ENCODE peak calls at places on chromosome 18, in ten cellular contexts. H, Y, L, F, I, W, E, T, S and G are unnamed samples. For H3K36me3, the result is how much of the 10 kb centered on the place peaks cover.

GRCh38 chr18:7021994-7022840 is 95.4 kb downstream of the LAMA1 start:
- DNase-seq in H (peak), Y (no peak), L (peak), F (no peak), I (no peak), W (peak), E (peak), T (peak), S (no peak), G (peak)

GRCh38 chr18:24875761-24876160 is 415.3 kb downstream of the HRH4 start:
- DNase-seq in H (no peak), Y (no peak), L (no peak), F (no peak), I (no peak), W (no peak), E (no peak), T (no peak), S (no peak), G (no peak)

GRCh38 chr18:37403100-37403781 is 162.4 kb downstream of the CELF4 start:
- DNase-seq in H (peak), Y (no peak), L (peak), F (no peak), I (peak), W (peak), E (no peak), T (peak), S (no peak), G (no peak)

GRCh38 chr18:51603111-51603510 is 405.6 kb upstream of the MEX3C start:
- DNase-seq in H (no peak), Y (no peak), L (no peak), F (no peak), I (no peak), W (no peak), E (no peak), T (no peak), S (no peak), G (no peak)

GRCh38 chr18:10965104-10965503 is 184.3 kb downstream of the PIEZO2 start:
- DNase-seq in H (peak), Y (no peak), L (no peak), F (no peak), I (no peak), W (no peak), E (no peak), T (no peak), S (no peak), G (no peak)

GRCh38 chr18:45498270-45498625 is 117.0 kb upstream of the SLC14A2 start:
- DNase-seq in H (no peak), Y (no peak), L (no peak), F (no peak), I (no peak), W (no peak), E (no peak), T (no peak), S (no peak), G (no peak)

GRCh38 chr18:5463390-5463789 is 80.4 kb downstream of the EPB41L3 start:
- DNase-seq in H (no peak), Y (no peak), L (peak), F (peak), I (peak), W (no peak), E (no peak), T (no peak), S (no peak), G (no peak)

GRCh38 chr18:48656582-48656981 is 117.8 kb downstream of the CTIF start:
- DNase-seq in H (no peak), Y (no peak), L (no peak), F (no peak), I (no peak), W (no peak), E (no peak), T (no peak), S (no peak), G (no peak)

GRCh38 chr18:63440219-63440618 is 17.9 kb upstream of the VPS4B start:
- DNase-seq in H (peak), Y (no peak), L (peak), F (no peak), I (peak), W (no peak), E (no peak), T (peak), S (no peak), G (peak)

GRCh38 chr18:48902856-48903601 is 47.7 kb downstream of the SMAD7 start:
- DNase-seq in H (peak), Y (no peak), L (peak), F (peak), I (peak), W (no peak), E (peak), T (no peak), S (no peak), G (no peak)

GRCh38 chr18:77151791-77152517 is 19.4 kb upstream of the MBP start:
- DNase-seq in H (no peak), Y (no peak), L (peak), F (no peak), I (no peak), W (no peak), E (no peak), T (no peak), S (no peak), G (no peak)

GRCh38 chr18:48831802-48832201 is 119.0 kb downstream of the SMAD7 start:
- DNase-seq in H (no peak), Y (no peak), L (no peak), F (no peak), I (no peak), W (no peak), E (no peak), T (no peak), S (no peak), G (no peak)

GRCh38 chr18:57423821-57424220 is 11.4 kb upstream of the ONECUT2 start:
- DNase-seq in H (no peak), Y (no peak), L (no peak), F (no peak), I (no peak), W (no peak), E (peak), T (no peak), S (no peak), G (no peak)

GRCh38 chr18:59865241-59865986 is 34.4 kb upstream of the PMAIP1 start:
- DNase-seq in H (no peak), Y (no peak), L (no peak), F (no peak), I (no peak), W (no peak), E (no peak), T (peak), S (no peak), G (no peak)

GRCh38 chr18:363327-364115 is 95.7 kb upstream of the THOC1 start:
- DNase-seq in H (peak), Y (no peak), L (no peak), F (peak), I (no peak), W (no peak), E (no peak), T (no peak), S (no peak), G (no peak)

GRCh38 chr18:27656167-27656778 is 471.2 kb upstream of the CHST9 start:
- DNase-seq in H (no peak), Y (no peak), L (no peak), F (no peak), I (no peak), W (no peak), E (no peak), T (peak), S (no peak), G (no peak)

GRCh38 chr18:64207818-64208217 is 58.9 kb upstream of the LINC00305 start:
- DNase-seq in H (no peak), Y (no peak), L (no peak), F (no peak), I (no peak), W (peak), E (no peak), T (no peak), S (no peak), G (no peak)

GRCh38 chr18:48536516-48536915 is 2.3 kb upstream of the CTIF start:
- DNase-seq in H (no peak), Y (no peak), L (no peak), F (no peak), I (no peak), W (no peak), E (no peak), T (no peak), S (no peak), G (no peak)

GRCh38 chr18:80170395-80171094 is 61.5 kb downstream of the ADNP2 start:
- DNase-seq in H (peak), Y (no peak), L (no peak), F (no peak), I (no peak), W (no peak), E (no peak), T (no peak), S (no peak), G (no peak)

GRCh38 chr18:54672846-54673475 is 81.9 kb downstream of the DYNAP start:
- DNase-seq in H (no peak), Y (no peak), L (no peak), F (no peak), I (no peak), W (no peak), E (no peak), T (peak), S (no peak), G (no peak)

GRCh38 chr18:48782381-48782841 is 168.4 kb downstream of the SMAD7 start:
- DNase-seq in H (peak), Y (no peak), L (peak), F (no peak), I (peak), W (no peak), E (no peak), T (no peak), S (no peak), G (no peak)

GRCh38 chr18:63588869-63589268 is 1.7 kb downstream of the SERPINB13 start:
- DNase-seq in H (peak), Y (no peak), L (no peak), F (no peak), I (no peak), W (no peak), E (no peak), T (no peak), S (no peak), G (no peak)

GRCh38 chr18:77479047-77479446 is 229.4 kb downstream of the GALR1 start:
- DNase-seq in H (no peak), Y (no peak), L (no peak), F (no peak), I (no peak), W (no peak), E (no peak), T (no peak), S (no peak), G (no peak)

GRCh38 chr18:23532848-23533247 is 29.5 kb downstream of the RMC1 start:
- DNase-seq in H (no peak), Y (no peak), L (no peak), F (no peak), I (no peak), W (no peak), E (no peak), T (no peak), S (no peak), G (no peak)

GRCh38 chr18:63859781-63860535 is 27.5 kb upstream of the SERPINB2 start:
- DNase-seq in H (no peak), Y (no peak), L (no peak), F (no peak), I (no peak), W (no peak), E (no peak), T (no peak), S (no peak), G (no peak)

GRCh38 chr18:29145993-29146539 is 969.1 kb upstream of the CDH2 start:
- DNase-seq in H (no peak), Y (no peak), L (no peak), F (no peak), I (no peak), W (no peak), E (no peak), T (no peak), S (no peak), G (peak)

GRCh38 chr18:944440-944839 is 39.8 kb downstream of the ADCYAP1 start:
- DNase-seq in H (peak), Y (no peak), L (no peak), F (no peak), I (no peak), W (no peak), E (no peak), T (peak), S (no peak), G (no peak)

GRCh38 chr18:48007955-48008701 is 77.7 kb upstream of the SMAD2 start:
- DNase-seq in H (peak), Y (peak), L (no peak), F (peak), I (peak), W (peak), E (peak), T (peak), S (peak), G (peak)

GRCh38 chr18:50460691-50461090 is 85.8 kb downstream of the SKA1 start:
- DNase-seq in H (no peak), Y (no peak), L (no peak), F (no peak), I (no peak), W (no peak), E (no peak), T (no peak), S (no peak), G (no peak)

GRCh38 chr18:5424903-5425302 is 118.9 kb downstream of the EPB41L3 start:
- DNase-seq in H (peak), Y (no peak), L (no peak), F (no peak), I (no peak), W (peak), E (peak), T (no peak), S (peak), G (no peak)

GRCh38 chr18:49111191-49111988 is 160.6 kb upstream of the SMAD7 start:
- DNase-seq in H (no peak), Y (no peak), L (no peak), F (no peak), I (no peak), W (no peak), E (peak), T (peak), S (no peak), G (peak)

DNA sequence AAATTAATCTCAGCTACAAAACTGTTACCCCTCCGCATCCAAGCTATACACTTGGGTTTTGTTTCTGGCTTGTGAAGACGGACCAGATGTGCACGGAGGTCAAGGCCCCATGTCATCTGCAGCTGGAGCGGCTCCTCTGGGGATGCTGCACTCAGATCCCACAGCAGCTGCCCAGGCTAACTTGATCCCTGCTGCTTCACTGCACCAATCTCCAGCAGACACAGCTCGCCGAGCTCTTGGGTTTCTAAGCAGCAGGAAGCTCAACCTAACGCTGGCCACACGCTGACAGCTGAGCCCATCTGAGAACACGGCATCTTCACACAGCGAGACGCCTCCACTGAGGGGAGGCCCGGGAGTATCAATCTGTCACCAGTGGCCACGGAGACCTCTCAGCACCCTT is 67.4 kb downstream of the EMILIN2 start:
- DNase-seq in H (no peak), Y (no peak), L (peak), F (no peak), I (peak), W (no peak), E (no peak), T (no peak), S (no peak), G (no peak)
- H3K4me3 ChIP-seq in H (no peak), Y (no peak), L (no peak), F (no peak), I (no peak), W (no peak), E (no peak), T (no peak), S (no peak), G (no peak)

GRCh38 chr18:9787126-9787525 is 79.0 kb downstream of the RAB31 start:
- DNase-seq in H (no peak), Y (no peak), L (no peak), F (no peak), I (no peak), W (no peak), E (no peak), T (peak), S (no peak), G (no peak)
- H3K36me3 ChIP-seq in H (under half), Y (under half), L (under half), F (under half), I (under half), W (under half), E (under half), T (under half), S (under half), G (under half)

GRCh38 chr18:75638597-75639467 is 211.3 kb upstream of the SMIM21 start:
- DNase-seq in H (no peak), Y (no peak), L (no peak), F (no peak), I (no peak), W (no peak), E (no peak), T (no peak), S (no peak), G (no peak)

GRCh38 chr18:75639468-75639831 is 211.9 kb upstream of the SMIM21 start:
- DNase-seq in H (no peak), Y (no peak), L (no peak), F (no peak), I (no peak), W (no peak), E (no peak), T (no peak), S (no peak), G (no peak)

GRCh38 chr18:75643083-75643482 is 215.6 kb upstream of the SMIM21 start:
- DNase-seq in H (no peak), Y (no peak), L (no peak), F (no peak), I (no peak), W (no peak), E (no peak), T (no peak), S (no peak), G (no peak)

GRCh38 chr18:75635096-75635495 is 207.6 kb upstream of the SMIM21 start:
- DNase-seq in H (no peak), Y (no peak), L (no peak), F (no peak), I (no peak), W (no peak), E (no peak), T (no peak), S (no peak), G (peak)

GRCh38 chr18:75638223-75638596 is 210.7 kb upstream of the SMIM21 start:
- DNase-seq in H (peak), Y (no peak), L (no peak), F (no peak), I (no peak), W (no peak), E (no peak), T (peak), S (no peak), G (no peak)
- H3K4me3 ChIP-seq in H (peak), Y (no peak), L (peak), F (peak), I (peak), W (no peak), E (no peak), T (no peak), S (no peak), G (no peak)

GRCh38 chr18:44135791-44136190 is 544.9 kb upstream of the SETBP1 start:
- DNase-seq in H (no peak), Y (no peak), L (no peak), F (no peak), I (no peak), W (no peak), E (no peak), T (no peak), S (no peak), G (no peak)
- H3K36me3 ChIP-seq in H (under half), Y (under half), L (under half), F (under half), I (under half), W (under half), E (under half), T (under half), S (under half), G (under half)

GRCh38 chr18:71105994-71106546 is 817.2 kb downstream of the SOCS6 start:
- DNase-seq in H (no peak), Y (no peak), L (no peak), F (no peak), I (no peak), W (no peak), E (no peak), T (no peak), S (no peak), G (no peak)
- H3K4me3 ChIP-seq in H (peak), Y (no peak), L (no peak), F (no peak), I (no peak), W (no peak), E (no peak), T (no peak), S (no peak), G (no peak)

GRCh38 chr18:74517236-74517630 is 17.1 kb upstream of the CNDP1 start:
- DNase-seq in H (no peak), Y (no peak), L (no peak), F (no peak), I (no peak), W (no peak), E (no peak), T (no peak), S (no peak), G (no peak)

GRCh38 chr18:74520096-74520833 is 14.0 kb upstream of the CNDP1 start:
- DNase-seq in H (no peak), Y (no peak), L (no peak), F (no peak), I (no peak), W (no peak), E (no peak), T (no peak), S (no peak), G (no peak)

GRCh38 chr18:74518456-74519315 is 15.6 kb upstream of the CNDP1 start:
- DNase-seq in H (no peak), Y (no peak), L (no peak), F (no peak), I (no peak), W (no peak), E (no peak), T (no peak), S (no peak), G (no peak)

GRCh38 chr18:74521068-74521725 is 13.1 kb upstream of the CNDP1 start:
- DNase-seq in H (no peak), Y (no peak), L (no peak), F (no peak), I (no peak), W (no peak), E (no peak), T (no peak), S (no peak), G (no peak)

DNA sequence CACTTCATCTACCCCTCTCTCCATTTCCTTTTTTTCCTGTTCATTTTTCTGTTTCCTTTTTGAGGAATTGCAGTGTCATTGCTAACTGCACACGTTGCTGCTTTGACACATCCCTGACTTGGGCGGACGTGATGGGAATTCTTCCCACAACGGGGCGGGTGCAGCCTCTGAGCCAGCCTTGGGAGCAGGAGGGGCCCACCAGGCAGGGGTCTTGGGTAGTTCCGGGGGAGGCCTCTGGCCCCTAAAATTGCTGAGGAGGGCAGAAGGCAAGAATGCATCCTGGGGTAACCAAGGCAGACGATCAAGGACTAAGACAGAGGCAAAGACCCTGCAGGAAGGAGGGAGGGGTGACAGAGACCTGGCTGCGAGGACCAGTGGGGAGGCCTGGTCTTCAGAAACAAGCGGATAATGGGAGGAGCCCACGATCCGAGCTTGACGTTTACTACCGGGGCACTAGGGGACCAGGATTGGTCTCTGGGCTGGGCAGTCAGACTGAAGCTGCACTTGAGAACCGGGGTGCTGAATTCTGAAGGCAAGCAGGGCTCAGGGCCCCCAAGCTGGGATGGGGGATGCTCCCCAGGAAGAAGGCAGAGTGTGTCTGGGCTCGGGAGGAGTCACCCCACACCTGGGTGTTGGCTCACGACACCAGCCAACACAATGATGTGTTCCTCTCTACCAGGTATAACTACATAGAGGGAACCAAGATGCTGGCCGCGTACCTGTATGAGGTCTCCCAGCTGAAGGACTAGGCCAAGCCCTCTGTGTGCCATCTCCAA is 14.8 kb upstream of the CNDP1 start:
- DNase-seq in H (no peak), Y (no peak), L (no peak), F (no peak), I (no peak), W (no peak), E (no peak), T (no peak), S (no peak), G (no peak)
- H3K36me3 ChIP-seq in H (half or more), Y (under half), L (half or more), F (under half), I (half or more), W (under half), E (half or more), T (under half), S (half or more), G (under half)